ENCODE peak calls at places on chromosomes 12 and 14, in five cellular contexts. D, U, G, H and T are unnamed samples. For H3K4me1, the result is how much of the 10 kb centered on the place peaks cover.

GRCh38 chr12:1837541-1838206 is 17.3 kb downstream of the LRTM2 start:
- DNase-seq in U (peak), H (no peak), D (no peak), G (no peak), T (no peak)

GRCh38 chr12:111355181-111355925 is 13.5 kb downstream of the PHETA1 start:
- DNase-seq in D (no peak), H (no peak), G (no peak), U (no peak), T (no peak)

GRCh38 chr14:92863281-92863680 is 59.7 kb upstream of the CHGA start:
- DNase-seq in G (no peak), U (no peak), H (no peak), D (no peak), T (no peak)

GRCh38 chr14:30115756-30116155 is 188.1 kb upstream of the PRKD1 start:
- DNase-seq in D (no peak), H (no peak), U (no peak), G (no peak), T (no peak)

GRCh38 chr12:6097384-6097783 is 27.1 kb downstream of the VWF start:
- DNase-seq in G (no peak), D (no peak), U (no peak), H (no peak), T (no peak)

GRCh38 chr12:26239127-26239500 is 43.7 kb downstream of the SSPN start:
- DNase-seq in D (no peak), G (no peak), H (no peak), U (no peak), T (no peak)

GRCh38 chr14:53183611-53184010 is 30.5 kb upstream of the DDHD1 start:
- DNase-seq in G (no peak), U (no peak), D (no peak), H (no peak), T (no peak)

GRCh38 chr12:85695316-85695715 is 140.9 kb downstream of the RASSF9 start:
- DNase-seq in G (no peak), D (no peak), U (no peak), H (peak), T (no peak)

GRCh38 chr12:46043972-46044520 is 53.7 kb upstream of the SCAF11 start:
- DNase-seq in D (no peak), G (no peak), H (no peak), U (no peak), T (no peak)

GRCh38 chr12:11753826-11754225 is 104.4 kb downstream of the ETV6 start:
- DNase-seq in H (no peak), D (no peak), U (no peak), G (no peak), T (no peak)

GRCh38 chr14:54572316-54572715 is 5.4 kb downstream of the SAMD4A start:
- DNase-seq in D (no peak), H (no peak), G (no peak), U (no peak), T (no peak)

GRCh38 chr12:59080101-59080500 is 159.8 kb upstream of the LRIG3 start:
- DNase-seq in D (no peak), U (no peak), G (peak), H (peak), T (no peak)

GRCh38 chr14:53399057-53399456 is 245.9 kb upstream of the DDHD1 start:
- DNase-seq in G (no peak), D (no peak), H (no peak), U (no peak), T (no peak)

GRCh38 chr14:36652542-36653201 is 9.0 kb upstream of the PAX9 start:
- DNase-seq in U (no peak), H (no peak), D (no peak), G (no peak), T (no peak)

GRCh38 chr12:1744932-1745331 is 54.1 kb downstream of the ADIPOR2 start:
- DNase-seq in H (no peak), G (no peak), D (no peak), U (no peak), T (no peak)

GRCh38 chr14:53744846-53745245 is 211.8 kb downstream of the BMP4 start:
- DNase-seq in G (no peak), U (no peak), D (no peak), H (no peak), T (no peak)

GRCh38 chr12:58969227-58969626 is 48.9 kb upstream of the LRIG3 start:
- DNase-seq in G (no peak), H (no peak), U (no peak), D (no peak), T (no peak)

GRCh38 chr14:89616425-89617141 is 199.6 kb upstream of the FOXN3 start:
- DNase-seq in H (no peak), U (no peak), G (no peak), D (no peak), T (no peak)

GRCh38 chr12:92942905-92943304 is 13.8 kb upstream of the EEA1 start:
- DNase-seq in H (no peak), D (no peak), G (no peak), U (no peak), T (no peak)

GRCh38 chr12:132513070-132513398 is 23.1 kb downstream of the FBRSL1 start:
- DNase-seq in U (no peak), G (no peak), H (no peak), D (no peak), T (no peak)

GRCh38 chr14:32635103-32635719 is 303.5 kb upstream of the NPAS3 start:
- DNase-seq in H (no peak), D (no peak), G (no peak), U (no peak), T (no peak)

GRCh38 chr14:77955816-77956796 is 156.2 kb downstream of the ADCK1 start:
- DNase-seq in U (no peak), G (no peak), H (no peak), D (no peak), T (no peak)

GRCh38 chr14:22650960-22651521 is 6.9 kb upstream of the OR6J1 start:
- DNase-seq in D (no peak), H (no peak), U (no peak), G (no peak), T (no peak)
- H3K4me1 ChIP-seq in D (under half), H (under half), U (under half), G (under half), T (under half)

DNA sequence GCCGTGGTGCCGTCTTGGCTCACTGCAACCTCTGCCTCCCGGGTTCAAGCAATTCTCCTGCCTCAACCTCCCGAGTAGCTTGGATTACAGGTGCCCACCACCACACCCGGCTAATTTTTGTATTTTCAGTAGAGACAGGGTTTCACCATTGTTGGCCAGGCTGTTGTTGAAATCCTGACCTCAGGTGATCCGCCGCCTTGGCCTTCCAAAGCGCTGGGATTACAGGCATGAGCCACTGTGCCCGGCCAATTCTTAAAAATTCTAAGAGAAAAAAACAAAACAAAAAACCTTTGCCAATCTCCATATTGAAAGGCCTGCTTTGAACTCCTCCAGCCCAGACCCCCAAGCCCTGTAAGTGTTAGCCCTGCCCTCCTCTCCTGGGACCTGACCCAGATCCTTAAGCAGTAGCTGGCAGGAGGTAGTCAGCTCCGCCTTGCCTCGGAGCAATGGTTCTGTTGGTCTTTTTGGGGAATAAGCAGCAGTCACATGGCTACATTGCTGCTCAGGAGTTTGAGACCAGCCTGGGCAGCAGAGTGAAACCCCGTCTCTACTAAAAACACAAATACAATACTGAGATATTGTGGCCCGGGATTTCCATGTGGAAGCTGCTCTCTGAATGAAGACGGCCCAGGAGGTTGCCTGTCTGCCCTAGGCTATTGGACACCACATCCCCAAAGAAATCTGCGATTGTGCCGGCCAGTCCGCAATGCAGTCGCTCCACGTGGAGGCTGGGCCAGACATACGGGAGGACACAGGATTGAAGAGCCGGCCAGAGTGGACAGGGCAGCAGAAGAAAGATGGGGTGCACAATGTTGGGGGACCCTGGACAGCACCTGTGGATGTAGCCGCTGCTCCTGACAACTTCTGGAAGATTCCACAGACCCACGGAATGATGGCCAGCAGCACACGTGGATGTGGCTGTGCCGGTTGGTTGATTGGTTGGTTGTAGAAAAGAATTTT is 28.8 kb upstream of the BEGAIN start:
- DNase-seq in D (no peak), H (no peak), U (no peak), G (no peak), T (peak)
- H3K4me1 ChIP-seq in D (under half), H (under half), U (under half), G (under half), T (under half)

DNA sequence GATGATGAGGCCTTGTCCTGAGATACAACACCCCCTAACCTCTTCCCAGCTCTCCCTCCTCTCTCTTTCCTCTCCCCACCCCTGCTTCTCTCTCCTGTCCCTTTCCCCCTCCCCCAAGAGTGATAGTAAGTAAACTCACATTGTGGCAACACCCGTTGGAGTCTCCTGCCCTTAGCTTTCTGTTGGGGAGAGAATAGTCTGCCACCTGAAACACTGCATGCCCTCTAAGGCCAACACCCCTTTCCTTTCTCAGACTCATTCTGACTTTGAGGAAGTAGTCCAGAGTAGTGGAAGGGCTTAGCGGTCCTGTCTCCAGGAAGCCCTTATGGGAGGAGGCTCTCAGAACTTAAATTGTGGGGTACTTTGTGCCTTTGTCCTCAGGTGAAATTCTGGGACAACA is 95.2 kb downstream of the PRKCH start:
- DNase-seq in D (no peak), H (no peak), G (no peak), U (no peak), T (no peak)
- H3K4me1 ChIP-seq in D (under half), H (under half), G (under half), U (under half), T (under half)

GRCh38 chr12:116385486-116386217 is 108.2 kb upstream of the MED13L start:
- DNase-seq in H (no peak), D (no peak), U (no peak), G (no peak), T (no peak)
- H3K4me1 ChIP-seq in H (under half), D (under half), U (under half), G (under half), T (under half)

DNA sequence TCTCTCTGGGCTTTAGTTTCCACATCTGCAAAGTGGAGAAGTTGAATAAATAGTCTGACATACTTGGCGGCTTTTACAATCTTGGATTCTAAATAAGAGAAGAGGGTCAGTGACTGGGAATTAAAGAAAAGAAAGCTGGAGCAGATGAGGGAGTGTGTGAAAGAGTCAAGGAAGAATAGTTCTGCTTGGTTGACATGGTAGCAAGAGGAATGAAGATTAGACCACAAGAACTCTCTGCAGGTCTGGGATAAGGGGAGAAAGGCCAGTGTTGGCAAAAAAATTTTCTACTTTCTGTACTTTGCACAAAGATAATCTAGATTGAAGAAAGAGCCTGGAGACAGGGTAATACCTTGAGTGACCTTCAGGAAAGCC is 5.9 kb downstream of the ITGB7 start:
- DNase-seq in D (no peak), H (no peak), G (no peak), U (no peak), T (no peak)
- H3K4me1 ChIP-seq in D (under half), H (under half), G (under half), U (under half), T (under half)

GRCh38 chr14:75258803-75259509 is 19.7 kb upstream of the FOS start:
- DNase-seq in U (peak), G (peak), D (peak), H (peak), T (peak)
- H3K4me1 ChIP-seq in U (under half), G (under half), D (under half), H (under half), T (under half)

GRCh38 chr14:91225025-91225424 is 19.5 kb downstream of the GPR68 start:
- DNase-seq in G (no peak), U (no peak), D (no peak), H (no peak), T (no peak)
- H3K4me1 ChIP-seq in G (under half), U (under half), D (under half), H (under half), T (under half)

DNA sequence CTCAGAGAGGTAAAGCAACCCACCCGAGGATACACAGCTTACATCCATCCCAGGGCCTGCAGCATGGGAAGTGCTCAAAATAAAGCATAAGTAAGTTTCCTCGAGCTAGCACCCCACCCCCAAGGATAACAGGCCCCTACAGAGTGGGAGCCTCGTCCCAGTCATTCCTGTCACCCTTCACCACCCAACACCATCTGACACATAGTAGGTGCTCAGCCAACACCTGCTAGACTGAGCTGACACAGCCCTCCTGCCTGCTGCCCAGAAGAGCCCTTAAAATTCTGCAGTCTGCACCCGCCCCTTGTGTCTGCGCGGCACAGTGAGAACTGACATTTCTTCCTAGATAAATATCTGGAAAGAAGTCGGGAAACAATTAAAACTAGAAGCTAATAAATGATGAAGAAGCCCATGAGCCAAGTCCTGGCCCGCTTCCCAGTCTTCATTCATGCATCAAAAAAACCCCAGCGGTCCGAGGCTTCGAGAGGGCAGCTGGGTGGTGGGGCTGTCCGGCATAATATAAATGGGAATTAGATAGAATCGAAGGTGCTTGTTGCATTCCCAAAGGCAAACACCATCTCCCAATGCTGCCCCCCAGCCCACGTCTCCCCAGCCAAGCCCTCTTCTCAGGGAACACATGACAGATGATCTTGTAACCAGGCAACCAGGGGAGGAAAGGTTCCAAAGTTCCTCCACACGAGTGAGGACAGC is 76.2 kb downstream of the BCL11B start:
- DNase-seq in U (no peak), D (no peak), H (peak), G (no peak), T (no peak)
- H3K4me1 ChIP-seq in U (under half), D (under half), H (under half), G (under half), T (under half)